ENCODE peak calls at places on chromosomes 13 and 19, in seven cellular contexts. Z is lung, N is cardiac fibroblast, A is uterus, I is colonic mucosa, E is heart right ventricle, R is sigmoid colon. M is an unnamed sample.

GRCh38 chr19:31548941-31549340 is 199.7 kb upstream of the TSHZ3 start:
- DNase-seq in Z (no peak), N (peak), A (no peak), I (no peak), E (peak), R (peak), M (peak)

GRCh38 chr19:39409207-39409885 is 2.7 kb downstream of the ZFP36 start:
- DNase-seq in Z (peak), N (no peak), A (peak), I (peak), E (peak), R (peak), M (peak)

GRCh38 chr13:27504541-27504940 is 54.2 kb upstream of the MTIF3 start:
- DNase-seq in Z (no peak), N (no peak), A (no peak), I (no peak), E (no peak), R (no peak), M (no peak)

GRCh38 chr19:49807888-49808675 is 5.0 kb downstream of the FUZ start:
- DNase-seq in Z (no peak), N (no peak), A (no peak), I (no peak), E (no peak), R (no peak), M (no peak)

GRCh38 chr19:43586346-43586745 is 9.6 kb downstream of the IRGQ start:
- DNase-seq in Z (no peak), N (no peak), A (no peak), I (no peak), E (no peak), R (no peak), M (no peak)

GRCh38 chr13:45500492-45501174 is 35.9 kb downstream of the COG3 start:
- DNase-seq in Z (no peak), N (peak), A (no peak), I (no peak), E (no peak), R (no peak), M (peak)

GRCh38 chr13:31638577-31638976 is 100.7 kb upstream of the RXFP2 start:
- DNase-seq in Z (no peak), N (peak), A (no peak), I (no peak), E (no peak), R (no peak), M (peak)

GRCh38 chr13:87124785-87125074 is 546.4 kb upstream of the SLITRK5 start:
- DNase-seq in Z (no peak), N (no peak), A (no peak), I (no peak), E (no peak), R (no peak), M (no peak)

GRCh38 chr13:91739751-91740150 is 341.3 kb downstream of the GPC5 start:
- DNase-seq in Z (no peak), N (no peak), A (no peak), I (no peak), E (no peak), R (no peak), M (no peak)

GRCh38 chr19:6319376-6319775 is 14.0 kb downstream of the ACER1 start:
- DNase-seq in Z (no peak), N (no peak), A (no peak), I (no peak), E (no peak), R (no peak), M (no peak)

GRCh38 chr19:9323557-9323918 is 441 bp upstream of the ZNF559 start:
- DNase-seq in Z (peak), N (peak), A (peak), I (peak), E (peak), R (peak), M (peak)

GRCh38 chr13:73933795-73934194 is 200.4 kb downstream of the KLF12 start:
- DNase-seq in Z (no peak), N (no peak), A (no peak), I (no peak), E (no peak), R (no peak), M (no peak)

GRCh38 chr13:79392882-79393563 is 13.0 kb downstream of the RBM26 start:
- DNase-seq in Z (no peak), N (no peak), A (no peak), I (no peak), E (no peak), R (no peak), M (peak)

GRCh38 chr13:97021241-97021640 is 27.0 kb upstream of the OXGR1 start:
- DNase-seq in Z (no peak), N (no peak), A (no peak), I (no peak), E (no peak), R (no peak), M (no peak)

GRCh38 chr19:36051236-36051635 is 2.8 kb downstream of the THAP8 start:
- DNase-seq in Z (no peak), N (no peak), A (no peak), I (no peak), E (no peak), R (no peak), M (no peak)

GRCh38 chr19:13460045-13460444 is 46.2 kb downstream of the CACNA1A start:
- DNase-seq in Z (no peak), N (no peak), A (no peak), I (no peak), E (no peak), R (no peak), M (no peak)

GRCh38 chr13:79227418-79227817 is 178.6 kb downstream of the RBM26 start:
- DNase-seq in Z (no peak), N (no peak), A (no peak), I (no peak), E (no peak), R (no peak), M (no peak)

GRCh38 chr13:26541041-26541440 is 16.4 kb upstream of the WASF3 start:
- DNase-seq in Z (no peak), N (no peak), A (no peak), I (no peak), E (no peak), R (no peak), M (no peak)

GRCh38 chr19:19319725-19320361 is 466 bp downstream of the SUGP1 start:
- DNase-seq in Z (no peak), N (no peak), A (no peak), I (peak), E (no peak), R (no peak), M (no peak)

GRCh38 chr13:62799931-62800436 is 1384.3 kb upstream of the PCDH20 start:
- DNase-seq in Z (no peak), N (no peak), A (no peak), I (no peak), E (no peak), R (no peak), M (no peak)

GRCh38 chr13:30787747-30788535 is 52.6 kb downstream of the ALOX5AP start:
- DNase-seq in Z (no peak), N (no peak), A (no peak), I (no peak), E (no peak), R (no peak), M (peak)

GRCh38 chr13:76463314-76463713 is 422.9 kb downstream of the KCTD12 start:
- DNase-seq in Z (no peak), N (no peak), A (no peak), I (no peak), E (no peak), R (no peak), M (no peak)

GRCh38 chr13:37313383-37313782 is 207.9 kb upstream of the CSNK1A1L start:
- DNase-seq in Z (no peak), N (peak), A (no peak), I (no peak), E (no peak), R (no peak), M (peak)

GRCh38 chr13:91955546-91956355 is 557.3 kb downstream of the GPC5 start:
- DNase-seq in Z (no peak), N (no peak), A (no peak), I (no peak), E (no peak), R (no peak), M (no peak)

GRCh38 chr19:33374406-33374703 is 846 bp downstream of the CEBPG start:
- DNase-seq in Z (no peak), N (no peak), A (no peak), I (no peak), E (no peak), R (no peak), M (peak)

GRCh38 chr19:23785982-23786381 is 27.3 kb upstream of the ZNF681 start:
- DNase-seq in Z (peak), N (no peak), A (no peak), I (no peak), E (no peak), R (no peak), M (no peak)

GRCh38 chr13:114185182-114185971 is 6.3 kb downstream of the CFAP97D2 start:
- DNase-seq in Z (no peak), N (no peak), A (no peak), I (no peak), E (peak), R (no peak), M (no peak)

GRCh38 chr19:10138879-10139795 is 19.4 kb upstream of the EIF3G start:
- DNase-seq in Z (no peak), N (no peak), A (no peak), I (no peak), E (no peak), R (no peak), M (no peak)

GRCh38 chr13:52162279-52163101 is 3.1 kb upstream of the NEK3 start:
- DNase-seq in Z (no peak), N (peak), A (no peak), I (no peak), E (no peak), R (no peak), M (peak)

GRCh38 chr13:112670118-112670517 is 19.7 kb upstream of the ATP11A start:
- DNase-seq in Z (no peak), N (no peak), A (no peak), I (no peak), E (no peak), R (peak), M (no peak)

GRCh38 chr13:22189176-22190048 is 518.5 kb downstream of the FGF9 start:
- DNase-seq in Z (no peak), N (no peak), A (no peak), I (no peak), E (no peak), R (no peak), M (no peak)

GRCh38 chr13:26679411-26679810 is 81.2 kb downstream of the GPR12 start:
- DNase-seq in Z (no peak), N (peak), A (no peak), I (no peak), E (no peak), R (no peak), M (peak)

GRCh38 chr19:28307963-28308362 is 905.0 kb downstream of the UQCRFS1 start:
- DNase-seq in Z (no peak), N (no peak), A (no peak), I (no peak), E (no peak), R (no peak), M (no peak)

DNA sequence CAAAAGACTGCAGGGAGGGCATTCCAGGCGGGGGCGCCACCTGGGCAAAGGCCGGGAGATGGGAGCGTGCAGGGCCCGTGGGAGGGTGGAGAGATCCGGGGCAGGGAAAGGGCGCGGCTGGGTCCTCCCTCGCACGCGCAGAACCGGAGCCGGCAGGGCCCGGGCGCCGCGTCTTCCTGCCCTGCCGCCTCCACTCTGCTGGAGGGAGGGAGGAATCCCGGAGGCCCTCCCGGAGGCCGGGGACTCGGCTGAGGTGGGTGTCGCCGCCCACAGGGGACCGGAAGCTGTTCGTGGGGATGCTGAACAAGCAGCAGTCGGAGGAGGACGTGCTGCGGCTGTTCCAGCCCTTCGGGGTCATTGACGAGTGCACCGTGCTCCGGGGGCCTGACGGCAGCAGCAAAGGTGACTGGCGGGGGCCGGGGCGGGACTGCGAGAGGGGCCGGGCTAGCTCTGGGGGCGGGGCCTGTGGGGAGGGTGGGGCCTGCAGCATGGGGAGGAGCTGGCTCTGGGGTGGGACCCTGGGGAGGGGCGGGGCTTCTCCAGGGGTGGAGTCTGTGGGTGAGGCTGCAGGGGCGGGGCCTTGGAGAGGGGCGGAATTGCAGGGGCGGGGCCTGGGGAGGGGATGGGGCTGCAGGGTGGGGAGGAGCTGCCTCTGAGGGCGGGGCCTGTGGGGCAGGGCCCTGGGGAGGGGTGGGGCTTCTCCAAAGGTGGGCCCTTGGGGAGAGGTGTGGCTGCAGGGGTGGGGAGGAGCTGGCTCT is 51.3 kb downstream of the CELF5 start:
- DNase-seq in Z (peak), N (peak), A (peak), I (peak), E (peak), R (no peak), M (peak)
- H3K4me3 ChIP-seq in Z (peak), N (peak), A (no peak), I (peak), E (peak), R (no peak), M (peak)

GRCh38 chr19:7871530-7872305 is 2.5 kb downstream of the PRR36 start:
- DNase-seq in Z (peak), N (peak), A (peak), I (peak), E (peak), R (peak), M (peak)
- H3K4me3 ChIP-seq in Z (no peak), N (peak), A (no peak), I (no peak), E (peak), R (no peak), M (peak)

DNA sequence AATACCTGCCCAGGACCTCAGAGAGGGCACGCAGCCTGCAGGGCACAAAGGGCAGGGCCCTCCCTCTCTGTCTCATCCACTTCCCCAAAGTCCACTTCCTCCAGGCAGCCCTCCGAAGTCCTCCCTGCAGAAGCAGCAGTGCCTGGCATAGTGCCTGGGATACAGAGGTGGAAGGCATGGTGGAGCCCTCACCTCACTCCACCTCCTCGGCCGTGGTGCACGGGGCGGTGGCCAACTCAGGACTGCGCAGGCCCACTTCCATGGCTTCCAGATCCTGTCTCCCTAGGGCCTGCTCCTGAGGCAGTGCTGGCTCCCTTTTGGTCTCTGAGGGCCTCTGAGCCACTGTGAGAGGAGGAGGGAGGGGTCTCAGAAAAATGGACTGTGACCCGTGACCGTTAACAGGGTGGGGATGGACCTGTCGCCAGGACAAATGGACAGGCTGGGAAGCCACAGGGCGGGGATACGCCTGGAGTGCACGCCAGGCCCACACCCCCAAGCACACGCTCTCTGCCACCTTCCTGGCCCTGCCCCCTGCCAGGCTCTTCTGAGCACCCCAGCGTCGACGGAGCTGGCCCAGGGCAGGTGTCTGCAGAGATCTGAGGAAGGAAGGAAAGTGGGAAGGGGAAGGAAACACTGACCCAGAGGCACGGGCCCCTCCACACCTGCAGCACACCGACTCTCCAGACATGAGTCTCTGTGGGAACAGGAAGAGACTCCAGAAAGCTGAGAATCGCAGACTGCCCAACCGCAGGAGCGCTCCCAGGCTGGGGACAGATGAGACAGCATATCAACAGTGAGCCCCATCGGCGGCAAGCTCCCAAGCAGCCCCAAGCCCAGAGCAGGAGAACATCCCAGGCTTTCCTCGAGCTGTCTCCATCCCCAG is 8.4 kb downstream of the REXO1 start:
- DNase-seq in Z (no peak), N (no peak), A (no peak), I (peak), E (no peak), R (no peak), M (no peak)
- H3K4me3 ChIP-seq in Z (no peak), N (no peak), A (no peak), I (no peak), E (peak), R (no peak), M (no peak)

GRCh38 chr19:45442408-45442926 is 18.8 kb upstream of the ERCC1 start:
- DNase-seq in Z (no peak), N (no peak), A (no peak), I (no peak), E (no peak), R (no peak), M (no peak)

GRCh38 chr19:45445139-45445538 is 21.4 kb upstream of the ERCC1 start:
- DNase-seq in Z (no peak), N (no peak), A (no peak), I (no peak), E (no peak), R (no peak), M (no peak)

GRCh38 chr19:45444318-45445041 is 20.8 kb upstream of the ERCC1 start:
- DNase-seq in Z (peak), N (peak), A (peak), I (peak), E (peak), R (peak), M (peak)

GRCh38 chr19:45442927-45443461 is 19.3 kb upstream of the ERCC1 start:
- DNase-seq in Z (peak), N (peak), A (peak), I (peak), E (no peak), R (peak), M (no peak)

DNA sequence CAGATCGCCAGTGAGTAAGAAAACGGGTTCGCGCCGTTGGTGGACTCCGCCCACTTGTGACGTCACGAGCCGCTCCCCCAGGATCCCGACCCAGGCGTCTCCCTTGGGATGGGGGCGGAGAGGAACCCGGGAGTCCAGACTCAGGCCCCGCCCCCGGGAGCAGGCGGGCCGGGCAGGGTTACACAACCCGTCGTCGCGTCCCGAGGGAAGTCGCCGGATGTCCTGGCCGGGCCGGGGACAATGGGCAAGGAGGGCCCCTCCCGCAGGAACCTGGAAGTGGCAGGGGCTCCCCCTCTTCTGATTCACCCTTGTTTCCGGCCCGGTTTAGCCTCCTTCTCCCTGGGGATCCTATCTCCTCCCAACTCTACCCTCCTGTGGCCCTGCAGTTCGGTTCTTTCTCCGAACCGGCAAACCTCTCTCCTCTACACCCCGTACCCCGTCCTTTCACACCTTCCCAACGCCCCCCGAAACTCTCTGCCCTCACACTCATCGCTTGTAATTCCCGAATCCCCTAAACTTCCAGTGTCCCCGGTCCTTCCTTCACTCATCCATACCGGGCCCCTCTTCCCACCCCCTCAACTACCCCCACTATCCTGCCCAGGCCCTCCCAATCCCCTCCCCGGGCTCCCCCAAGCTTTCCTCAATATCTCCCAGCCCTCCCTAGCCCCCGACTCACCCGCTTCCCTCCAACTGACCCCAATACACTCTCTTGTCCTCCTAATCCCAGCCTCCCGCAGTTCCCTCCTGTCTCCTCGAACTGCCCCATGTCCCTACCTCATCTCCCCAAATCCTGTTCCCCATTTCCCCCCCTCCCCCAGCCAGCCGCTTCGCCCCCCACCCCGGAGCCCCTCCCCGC is 20.0 kb upstream of the ERCC1 start:
- DNase-seq in Z (peak), N (peak), A (peak), I (peak), E (peak), R (peak), M (peak)
- H3K4me3 ChIP-seq in Z (no peak), N (peak), A (peak), I (peak), E (peak), R (peak), M (peak)